ENCODE peak calls at places on chromosome 22, in six cellular contexts. C, O, F, W, Z and Y are unnamed samples.

GRCh38 chr22:23197836-23198235 is 17.5 kb downstream of the BCR start:
- DNase-seq in C (no peak), O (no peak), F (no peak), W (no peak), Z (no peak), Y (no peak)

GRCh38 chr22:41844513-41844912 is 11.6 kb downstream of the SREBF2 start:
- DNase-seq in C (no peak), O (peak; percentile 54), F (no peak), W (no peak), Z (no peak), Y (no peak)

GRCh38 chr22:25494774-25495173 is 69.7 kb upstream of the GRK3 start:
- DNase-seq in C (no peak), O (no peak), F (no peak), W (no peak), Z (no peak), Y (no peak)

GRCh38 chr22:42343551-42344081 is 73.2 kb upstream of the TCF20 start:
- DNase-seq in C (no peak), O (no peak), F (no peak), W (peak; percentile 61), Z (no peak), Y (no peak)

GRCh38 chr22:47608421-47608820 is 846.0 kb downstream of the TBC1D22A start:
- DNase-seq in C (no peak), O (no peak), F (no peak), W (no peak), Z (no peak), Y (peak; percentile 5)

GRCh38 chr22:26330971-26331625 is 98.0 kb upstream of the ASPHD2 start:
- DNase-seq in C (no peak), O (peak; percentile 33), F (peak; percentile 75), W (no peak), Z (peak; percentile 65), Y (peak; percentile 40)

GRCh38 chr22:42769574-42770447 is 49.1 kb upstream of the A4GALT start:
- DNase-seq in C (peak; percentile 85), O (peak; percentile 72), F (peak; percentile 41), W (peak; percentile 86), Z (peak; percentile 92), Y (peak; percentile 79)

GRCh38 chr22:42926034-42926433 is 69.0 kb upstream of the ARFGAP3 start:
- DNase-seq in C (no peak), O (no peak), F (no peak), W (no peak), Z (no peak), Y (no peak)

GRCh38 chr22:25563757-25564319 is 637 bp upstream of the GRK3 start:
- DNase-seq in C (no peak), O (peak; percentile 45), F (peak; percentile 28), W (no peak), Z (peak; percentile 48), Y (peak; percentile 27)

GRCh38 chr22:40036591-40037225 is 42.0 kb downstream of the FAM83F start:
- DNase-seq in C (peak; percentile 32), O (no peak), F (peak; percentile 43), W (peak; percentile 62), Z (peak; percentile 80), Y (no peak)

GRCh38 chr22:43177479-43177878 is 9.5 kb downstream of the TTLL12 start:
- DNase-seq in C (no peak), O (no peak), F (no peak), W (no peak), Z (no peak), Y (no peak)

GRCh38 chr22:23216331-23217170 is 36.2 kb downstream of the BCR start:
- DNase-seq in C (no peak), O (no peak), F (no peak), W (peak; percentile 23), Z (no peak), Y (no peak)

GRCh38 chr22:19822301-19823117 is 32.2 kb downstream of the GNB1L start:
- DNase-seq in C (no peak), O (peak; percentile 9), F (no peak), W (peak; percentile 15), Z (no peak), Y (peak; percentile 20)

GRCh38 chr22:48084749-48085090 is 1322.3 kb downstream of the TBC1D22A start:
- DNase-seq in C (no peak), O (no peak), F (no peak), W (no peak), Z (no peak), Y (no peak)

GRCh38 chr22:19356708-19357269 is 65.3 kb upstream of the CLTCL1 start:
- DNase-seq in C (no peak), O (no peak), F (no peak), W (no peak), Z (no peak), Y (no peak)

GRCh38 chr22:19139974-19140373 is 4.5 kb downstream of the ESS2 start:
- DNase-seq in C (no peak), O (no peak), F (no peak), W (no peak), Z (no peak), Y (no peak)

GRCh38 chr22:20244744-20245576 is 23.2 kb downstream of the RTN4R start:
- DNase-seq in C (no peak), O (no peak), F (no peak), W (no peak), Z (no peak), Y (no peak)

GRCh38 chr22:43726296-43726695 is 85.8 kb downstream of the EFCAB6 start:
- DNase-seq in C (no peak), O (no peak), F (no peak), W (peak; percentile 65), Z (no peak), Y (no peak)

GRCh38 chr22:43260818-43261217 is 73.9 kb upstream of the TTLL12 start:
- DNase-seq in C (no peak), O (no peak), F (no peak), W (peak; percentile 89), Z (peak; percentile 79), Y (no peak)

GRCh38 chr22:33652596-33652995 is 267.7 kb downstream of the LARGE1 start:
- DNase-seq in C (no peak), O (no peak), F (no peak), W (no peak), Z (peak; percentile 66), Y (no peak)

GRCh38 chr22:19679476-19680099 is 34.7 kb upstream of the SEPTIN5 start:
- DNase-seq in C (no peak), O (no peak), F (peak; percentile 37), W (peak; percentile 51), Z (peak; percentile 39), Y (peak; percentile 60)

GRCh38 chr22:33983558-33983957 is 63.3 kb upstream of the LARGE1 start:
- DNase-seq in C (no peak), O (no peak), F (no peak), W (no peak), Z (no peak), Y (no peak)

GRCh38 chr22:22935056-22935545 is 47.5 kb downstream of the IGLL5 start:
- DNase-seq in C (no peak), O (no peak), F (no peak), W (no peak), Z (no peak), Y (no peak)

DNA sequence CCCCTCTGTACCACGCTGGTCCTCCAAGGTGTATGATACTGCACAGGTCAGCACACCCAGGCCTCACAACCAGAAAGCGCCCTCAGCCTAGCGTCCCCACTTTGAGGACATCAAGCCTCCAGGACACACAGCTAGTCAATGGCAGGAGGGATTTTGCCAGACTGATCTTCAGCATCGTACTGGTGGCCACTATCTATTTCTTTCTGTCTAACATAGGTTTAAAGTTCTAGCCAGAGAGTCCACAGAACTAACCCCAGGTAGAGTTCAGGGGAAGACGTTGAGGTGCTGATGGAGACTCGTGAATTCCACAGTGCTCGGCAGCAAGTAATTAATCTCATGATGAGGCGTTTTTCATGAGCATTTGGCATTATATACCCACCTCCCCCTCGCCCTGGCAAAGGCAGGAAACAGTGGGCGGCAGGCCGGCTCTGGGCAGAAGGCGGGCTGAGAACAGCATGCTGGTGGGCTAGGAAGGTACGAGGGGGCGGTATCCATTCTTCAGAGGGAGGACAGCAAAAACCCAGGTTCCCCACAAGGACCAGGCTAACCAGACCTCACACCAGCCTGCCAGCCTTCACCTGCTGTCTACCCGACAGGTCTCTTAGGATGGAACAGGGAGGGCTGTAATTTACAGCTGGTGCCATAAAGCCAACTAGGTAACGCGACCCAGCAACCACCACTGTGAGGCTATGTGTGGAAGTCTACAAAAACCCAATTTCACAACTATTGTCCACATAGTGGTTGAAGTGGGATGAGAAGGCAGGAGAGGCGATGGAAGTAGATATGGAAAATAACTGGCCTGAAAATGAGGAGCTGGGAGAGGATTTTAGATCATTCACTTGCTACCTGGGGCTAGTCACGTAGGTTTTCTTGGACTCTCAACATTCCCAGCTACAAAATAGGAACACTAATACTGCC is 18.5 kb downstream of the MYH9 start:
- DNase-seq in C (no peak), O (no peak), F (no peak), W (no peak), Z (no peak), Y (no peak)
- H3K4me1 ChIP-seq in C (peaks cover 72% of the 10 kb centered on the region), O (peaks cover 100% of the 10 kb centered on the region), F (peaks cover 78% of the 10 kb centered on the region), W (peaks cover 55% of the 10 kb centered on the region), Z (peaks cover 100% of the 10 kb centered on the region), Y (peaks cover 100% of the 10 kb centered on the region)

GRCh38 chr22:29626497-29627195 is 23.2 kb downstream of the NF2 start:
- DNase-seq in C (no peak), O (no peak), F (no peak), W (no peak), Z (no peak), Y (no peak)
- H3K4me1 ChIP-seq in C (peaks cover 9% of the 10 kb centered on the region), O (peaks cover 28% of the 10 kb centered on the region), F (peaks cover 14% of the 10 kb centered on the region), W (peaks cover 9% of the 10 kb centered on the region), Z (peaks cover 28% of the 10 kb centered on the region), Y (peaks cover 19% of the 10 kb centered on the region)

DNA sequence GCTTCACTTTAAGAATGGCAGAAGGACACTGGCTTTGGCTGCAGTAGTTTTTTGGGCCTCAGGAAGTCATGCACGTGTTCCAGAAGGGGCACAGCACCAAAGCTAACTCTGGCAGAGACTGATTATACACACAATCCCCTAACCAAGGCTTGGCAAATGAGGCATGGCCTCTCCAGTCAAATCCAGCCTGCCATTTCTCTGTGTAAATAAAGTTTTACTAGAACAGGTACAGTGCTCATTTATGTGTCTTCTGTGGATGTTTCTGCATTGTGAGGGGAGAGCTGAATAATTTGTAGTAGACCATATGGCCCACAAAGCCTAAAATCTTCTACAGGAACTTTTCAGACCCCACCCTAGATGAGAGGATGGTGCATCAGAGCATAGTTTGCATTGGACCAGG is 46.4 kb upstream of the MN1 start:
- DNase-seq in C (no peak), O (no peak), F (no peak), W (no peak), Z (no peak), Y (no peak)
- H3K4me1 ChIP-seq in C (no peaks in the 10 kb centered on the region), O (no peaks in the 10 kb centered on the region), F (no peaks in the 10 kb centered on the region), W (peaks cover 4% of the 10 kb centered on the region), Z (peaks cover under 1% of the 10 kb centered on the region), Y (peaks cover 7% of the 10 kb centered on the region)

GRCh38 chr22:46246178-46246577 is 3.9 kb downstream of the CDPF1 start:
- DNase-seq in C (no peak), O (no peak), F (no peak), W (no peak), Z (no peak), Y (no peak)
- H3K4me1 ChIP-seq in C (peaks cover 5% of the 10 kb centered on the region), O (peaks cover 6% of the 10 kb centered on the region), F (peaks cover 4% of the 10 kb centered on the region), W (peaks cover 14% of the 10 kb centered on the region), Z (peaks cover 63% of the 10 kb centered on the region), Y (peaks cover 73% of the 10 kb centered on the region)

GRCh38 chr22:27671413-27671721 is 130.2 kb downstream of the MN1 start:
- DNase-seq in C (no peak), O (no peak), F (no peak), W (no peak), Z (no peak), Y (no peak)
- H3K4me1 ChIP-seq in C (peaks cover 10% of the 10 kb centered on the region), O (peaks cover 5% of the 10 kb centered on the region), F (peaks cover 4% of the 10 kb centered on the region), W (peaks cover 8% of the 10 kb centered on the region), Z (peaks cover 21% of the 10 kb centered on the region), Y (peaks cover 28% of the 10 kb centered on the region)